ENCODE peak calls at places on chromosomes 16 and 17, in nine cellular contexts. N is naive thymus-derived CD4-positive, alpha-beta T cell; K is iPS DF 6.9; E is uterus; O is GM23248; A is upper lobe of right lung; Q is aorta; P is CD8-positive, alpha-beta memory T cell; I is mammary epithelial cell. G is an unnamed sample.

GRCh38 chr16:82633964-82634600 is 7.3 kb downstream of the CDH13 start:
- DNase-seq in N (no peak), K (no peak), E (no peak), O (peak; percentile 56), A (no peak), Q (peak; percentile 66), P (no peak), I (peak; percentile 94), G (no peak)

GRCh38 chr16:3514621-3515020 is 13.8 kb downstream of the CLUAP1 start:
- DNase-seq in N (no peak), K (no peak), E (no peak), O (peak; percentile 44), A (no peak), Q (no peak), P (no peak), I (peak; percentile 76), G (no peak)

GRCh38 chr16:10833271-10833670 is 14.7 kb upstream of the TVP23A start:
- DNase-seq in N (no peak), K (no peak), E (no peak), O (no peak), A (peak; percentile 19), Q (no peak), P (no peak), I (no peak), G (no peak)

GRCh38 chr17:28737316-28737715 is 6.5 kb upstream of the TRAF4 start:
- DNase-seq in N (no peak), K (no peak), E (no peak), O (no peak), A (no peak), Q (no peak), P (no peak), I (no peak), G (no peak)

GRCh38 chr16:89122322-89122831 is 28.7 kb downstream of the ACSF3 start:
- DNase-seq in N (peak; percentile 84), K (no peak), E (no peak), O (no peak), A (peak; percentile 81), Q (peak; percentile 43), P (peak; percentile 83), I (no peak), G (no peak)

GRCh38 chr17:52106638-52107261 is 51.8 kb downstream of the CA10 start:
- DNase-seq in N (peak; percentile 23), K (peak; percentile 18), E (no peak), O (peak; percentile 58), A (no peak), Q (no peak), P (no peak), I (peak; percentile 25), G (no peak)

GRCh38 chr16:47316686-47317085 is 144.2 kb downstream of the ITFG1 start:
- DNase-seq in N (no peak), K (no peak), E (no peak), O (no peak), A (no peak), Q (no peak), P (no peak), I (no peak), G (no peak)

GRCh38 chr17:79231766-79232287 is 157.2 kb downstream of the ENGASE start:
- DNase-seq in N (no peak), K (no peak), E (no peak), O (peak; percentile 16), A (no peak), Q (no peak), P (no peak), I (peak; percentile 71), G (no peak)

GRCh38 chr17:65355246-65355645 is 206.2 kb downstream of the AXIN2 start:
- DNase-seq in N (no peak), K (no peak), E (no peak), O (no peak), A (no peak), Q (no peak), P (no peak), I (no peak), G (no peak)

GRCh38 chr17:17320188-17320910 is 17.2 kb downstream of the NT5M start:
- DNase-seq in N (no peak), K (no peak), E (no peak), O (no peak), A (peak; percentile 59), Q (no peak), P (no peak), I (no peak), G (no peak)

GRCh38 chr16:74766729-74767128 is 7.9 kb downstream of the FA2H start:
- DNase-seq in N (no peak), K (no peak), E (no peak), O (no peak), A (no peak), Q (no peak), P (no peak), I (no peak), G (no peak)

GRCh38 chr16:1791256-1791942 is 2.1 kb downstream of the IGFALS start:
- DNase-seq in N (no peak), K (no peak), E (no peak), O (no peak), A (peak; percentile 60), Q (peak; percentile 45), P (no peak), I (no peak), G (no peak)

GRCh38 chr17:82383411-82383810 is 11.8 kb downstream of the UTS2R start:
- DNase-seq in N (no peak), K (no peak), E (no peak), O (no peak), A (no peak), Q (no peak), P (no peak), I (no peak), G (no peak)

GRCh38 chr17:49180303-49180702 is 30.1 kb downstream of the GNGT2 start:
- DNase-seq in N (peak; percentile 67), K (peak; percentile 63), E (peak; percentile 50), O (peak; percentile 74), A (peak; percentile 77), Q (peak; percentile 75), P (peak; percentile 60), I (no peak), G (no peak)

GRCh38 chr17:61371179-61371578 is 28.5 kb upstream of the TBX2 start:
- DNase-seq in N (no peak), K (no peak), E (no peak), O (no peak), A (no peak), Q (no peak), P (no peak), I (no peak), G (no peak)

GRCh38 chr17:74126959-74127358 is 76.5 kb upstream of the RPL38 start:
- DNase-seq in N (no peak), K (no peak), E (no peak), O (no peak), A (peak; percentile 13), Q (no peak), P (no peak), I (no peak), G (no peak)

GRCh38 chr16:85370543-85370880 is 242.6 kb upstream of the GSE1 start:
- DNase-seq in N (no peak), K (no peak), E (no peak), O (no peak), A (no peak), Q (no peak), P (no peak), I (no peak), G (no peak)
- H3K4me1 ChIP-seq in N (no peaks in the 10 kb centered on the region), K (peaks cover 4% of the 10 kb centered on the region), E (no peaks in the 10 kb centered on the region), O (peaks cover 35% of the 10 kb centered on the region), A (peaks cover 20% of the 10 kb centered on the region), Q (no peaks in the 10 kb centered on the region), P (no peaks in the 10 kb centered on the region), I (peaks cover 41% of the 10 kb centered on the region), G (peaks cover 59% of the 10 kb centered on the region)

GRCh38 chr16:85232369-85233142 is 120.3 kb upstream of the CIBAR2 start:
- DNase-seq in N (no peak), K (no peak), E (no peak), O (no peak), A (no peak), Q (no peak), P (no peak), I (no peak), G (no peak)

GRCh38 chr16:85233520-85233919 is 121.2 kb upstream of the CIBAR2 start:
- DNase-seq in N (no peak), K (no peak), E (no peak), O (no peak), A (no peak), Q (no peak), P (no peak), I (no peak), G (no peak)

GRCh38 chr16:85231959-85232358 is 119.7 kb upstream of the CIBAR2 start:
- DNase-seq in N (no peak), K (no peak), E (peak; percentile 64), O (peak; percentile 88), A (no peak), Q (no peak), P (no peak), I (no peak), G (no peak)

GRCh38 chr16:85235988-85236831 is 123.9 kb upstream of the CIBAR2 start:
- DNase-seq in N (no peak), K (no peak), E (peak; percentile 60), O (peak; percentile 40), A (no peak), Q (peak; percentile 71), P (no peak), I (no peak), G (no peak)

DNA sequence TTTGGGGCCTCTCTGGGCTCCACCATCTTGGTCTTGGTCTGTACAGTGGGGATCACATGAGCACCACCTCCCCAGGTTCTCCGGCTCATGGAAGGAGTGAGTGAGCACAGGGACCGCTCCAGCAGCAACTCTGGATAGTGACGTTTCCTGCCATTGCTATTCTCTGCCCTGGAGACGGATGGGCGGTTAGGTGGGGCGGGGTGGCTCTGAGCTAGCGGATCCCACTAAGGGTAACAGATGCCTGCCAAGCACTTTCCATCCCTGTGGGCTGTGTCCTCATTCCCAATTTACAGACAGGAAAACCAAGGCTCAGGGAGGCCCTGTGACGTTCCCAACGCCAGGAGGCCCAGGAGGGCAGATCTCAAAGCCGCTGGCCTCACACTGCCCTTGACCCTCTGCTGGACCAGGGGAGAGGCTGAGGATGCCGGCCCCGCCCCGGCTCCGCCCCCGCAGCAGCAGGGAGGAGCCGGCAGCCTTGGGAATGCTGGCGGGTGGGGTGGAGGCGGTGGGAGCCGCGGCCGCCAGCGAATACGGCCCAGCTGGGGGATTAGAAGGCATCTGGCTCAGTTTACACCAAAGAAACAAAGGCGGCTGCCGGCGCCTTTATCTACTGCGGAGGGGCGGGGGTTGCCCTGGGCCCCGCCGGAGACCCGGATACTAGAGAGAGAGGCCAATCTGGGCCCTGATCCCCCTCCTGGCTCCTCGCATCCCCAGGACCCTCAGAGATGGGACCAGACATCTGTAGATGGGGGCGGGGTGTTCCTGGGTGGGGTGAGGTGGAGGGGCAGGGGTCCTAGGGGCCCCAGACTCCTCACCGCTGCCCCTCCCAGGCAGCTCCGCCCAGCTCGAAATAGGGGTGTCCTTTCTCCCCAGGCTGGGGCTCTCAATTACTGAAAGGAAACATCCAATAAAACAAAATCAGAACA is 122.3 kb upstream of the CIBAR2 start:
- DNase-seq in N (no peak), K (peak; percentile 75), E (peak; percentile 79), O (peak; percentile 85), A (peak; percentile 76), Q (peak; percentile 81), P (no peak), I (no peak), G (no peak)
- H3K27ac ChIP-seq in N (no peak overlapping the region), K (no peak overlapping the region), E (peak overlapping the region; percentile 90), O (peak overlapping the region; percentile 79), A (peak overlapping the region; percentile 71), Q (no peak overlapping the region), P (no peak overlapping the region), I (no peak overlapping the region), G (peak overlapping the region; percentile 77)

GRCh38 chr16:20867585-20867984 is 32.6 kb downstream of the DCUN1D3 start:
- DNase-seq in N (no peak), K (no peak), E (no peak), O (peak; percentile 68), A (no peak), Q (no peak), P (no peak), I (peak; percentile 58), G (no peak)
- H3K4me1 ChIP-seq in N (no peaks in the 10 kb centered on the region), K (peaks cover 4% of the 10 kb centered on the region), E (peaks cover 31% of the 10 kb centered on the region), O (peaks cover 61% of the 10 kb centered on the region), A (peaks cover 70% of the 10 kb centered on the region), Q (peaks cover 36% of the 10 kb centered on the region), P (peaks cover 2% of the 10 kb centered on the region), I (peaks cover 62% of the 10 kb centered on the region), G (peaks cover 82% of the 10 kb centered on the region)

GRCh38 chr17:57295526-57296023 is 39.3 kb downstream of the MSI2 start:
- DNase-seq in N (no peak), K (no peak), E (no peak), O (no peak), A (no peak), Q (no peak), P (no peak), I (no peak), G (no peak)
- H3K27ac ChIP-seq in N (no peak overlapping the region), K (no peak overlapping the region), E (no peak overlapping the region), O (no peak overlapping the region), A (no peak overlapping the region), Q (no peak overlapping the region), P (no peak overlapping the region), I (no peak overlapping the region), G (no peak overlapping the region)